ENCODE peak calls at places on chromosomes 2 and 18, in ten cellular contexts. One of them, this sample, is unnamed.

GRCh38 chr2:97911210-97911921 is 84.4 kb downstream of the TMEM131 start:
- DNase-seq in cardiac fibroblast: peak
- DNase-seq in body of pancreas: no peak
- DNase-seq in progenitor cell of endocrine pancreas: no peak
- DNase-seq in AG08395: no peak
- DNase-seq in ovary: no peak
- DNase-seq in GM13976: peak
- DNase-seq in iris pigment epithelial cell: peak
- DNase-seq in COR-L47: no peak
- DNase-seq in non-pigmented ciliary epithelial cell: peak
- DNase-seq in this sample: peak

GRCh38 chr2:98508690-98509054 is 64.0 kb downstream of the INPP4A start:
- DNase-seq in cardiac fibroblast: peak
- DNase-seq in body of pancreas: no peak
- DNase-seq in progenitor cell of endocrine pancreas: no peak
- DNase-seq in AG08395: no peak
- DNase-seq in ovary: no peak
- DNase-seq in GM13976: no peak
- DNase-seq in iris pigment epithelial cell: peak
- DNase-seq in COR-L47: no peak
- DNase-seq in non-pigmented ciliary epithelial cell: no peak
- DNase-seq in this sample: no peak

GRCh38 chr18:31954349-31954748 is 11.4 kb upstream of the TRAPPC8 start:
- DNase-seq in cardiac fibroblast: peak
- DNase-seq in body of pancreas: no peak
- DNase-seq in progenitor cell of endocrine pancreas: no peak
- DNase-seq in AG08395: no peak
- DNase-seq in ovary: no peak
- DNase-seq in GM13976: no peak
- DNase-seq in iris pigment epithelial cell: peak
- DNase-seq in COR-L47: peak
- DNase-seq in non-pigmented ciliary epithelial cell: no peak
- DNase-seq in this sample: no peak

GRCh38 chr2:27020337-27020948 is 12.3 kb upstream of the TMEM214 start:
- DNase-seq in cardiac fibroblast: peak
- DNase-seq in body of pancreas: no peak
- DNase-seq in progenitor cell of endocrine pancreas: no peak
- DNase-seq in AG08395: no peak
- DNase-seq in ovary: peak
- DNase-seq in GM13976: no peak
- DNase-seq in iris pigment epithelial cell: peak
- DNase-seq in COR-L47: no peak
- DNase-seq in non-pigmented ciliary epithelial cell: no peak
- DNase-seq in this sample: no peak

GRCh38 chr2:11254100-11254536 is 90.3 kb downstream of the ROCK2 start:
- DNase-seq in cardiac fibroblast: no peak
- DNase-seq in body of pancreas: no peak
- DNase-seq in progenitor cell of endocrine pancreas: no peak
- DNase-seq in AG08395: no peak
- DNase-seq in ovary: no peak
- DNase-seq in GM13976: no peak
- DNase-seq in iris pigment epithelial cell: peak
- DNase-seq in COR-L47: peak
- DNase-seq in non-pigmented ciliary epithelial cell: no peak
- DNase-seq in this sample: no peak

GRCh38 chr2:189013677-189014380 is 39.7 kb downstream of the COL3A1 start:
- DNase-seq in cardiac fibroblast: peak
- DNase-seq in body of pancreas: no peak
- DNase-seq in progenitor cell of endocrine pancreas: no peak
- DNase-seq in AG08395: no peak
- DNase-seq in ovary: no peak
- DNase-seq in GM13976: no peak
- DNase-seq in iris pigment epithelial cell: peak
- DNase-seq in COR-L47: no peak
- DNase-seq in non-pigmented ciliary epithelial cell: no peak
- DNase-seq in this sample: no peak

GRCh38 chr2:189341077-189341476 is 100.2 kb upstream of the WDR75 start:
- DNase-seq in cardiac fibroblast: no peak
- DNase-seq in body of pancreas: no peak
- DNase-seq in progenitor cell of endocrine pancreas: no peak
- DNase-seq in AG08395: no peak
- DNase-seq in ovary: no peak
- DNase-seq in GM13976: no peak
- DNase-seq in iris pigment epithelial cell: no peak
- DNase-seq in COR-L47: no peak
- DNase-seq in non-pigmented ciliary epithelial cell: no peak
- DNase-seq in this sample: no peak

GRCh38 chr2:224354631-224355211 is 47.2 kb downstream of the FAM124B start:
- DNase-seq in cardiac fibroblast: peak
- DNase-seq in body of pancreas: no peak
- DNase-seq in progenitor cell of endocrine pancreas: no peak
- DNase-seq in AG08395: no peak
- DNase-seq in ovary: no peak
- DNase-seq in GM13976: no peak
- DNase-seq in iris pigment epithelial cell: no peak
- DNase-seq in COR-L47: no peak
- DNase-seq in non-pigmented ciliary epithelial cell: no peak
- DNase-seq in this sample: no peak

GRCh38 chr2:237662671-237663093 is 35.3 kb downstream of the LRRFIP1 start:
- DNase-seq in cardiac fibroblast: peak
- DNase-seq in body of pancreas: peak
- DNase-seq in progenitor cell of endocrine pancreas: peak
- DNase-seq in AG08395: peak
- DNase-seq in ovary: peak
- DNase-seq in GM13976: no peak
- DNase-seq in iris pigment epithelial cell: peak
- DNase-seq in COR-L47: peak
- DNase-seq in non-pigmented ciliary epithelial cell: peak
- DNase-seq in this sample: peak

GRCh38 chr2:28633739-28634138 is 117.9 kb upstream of the PPP1CB start:
- DNase-seq in cardiac fibroblast: peak
- DNase-seq in body of pancreas: no peak
- DNase-seq in progenitor cell of endocrine pancreas: no peak
- DNase-seq in AG08395: peak
- DNase-seq in ovary: peak
- DNase-seq in GM13976: no peak
- DNase-seq in iris pigment epithelial cell: peak
- DNase-seq in COR-L47: no peak
- DNase-seq in non-pigmented ciliary epithelial cell: peak
- DNase-seq in this sample: peak

GRCh38 chr2:121519732-121520640 is 10.7 kb upstream of the RNU4ATAC start:
- DNase-seq in cardiac fibroblast: no peak
- DNase-seq in body of pancreas: no peak
- DNase-seq in progenitor cell of endocrine pancreas: no peak
- DNase-seq in AG08395: no peak
- DNase-seq in ovary: no peak
- DNase-seq in GM13976: no peak
- DNase-seq in iris pigment epithelial cell: no peak
- DNase-seq in COR-L47: no peak
- DNase-seq in non-pigmented ciliary epithelial cell: no peak
- DNase-seq in this sample: no peak

GRCh38 chr2:75959724-75960123 is 249.0 kb upstream of the GCFC2 start:
- DNase-seq in cardiac fibroblast: no peak
- DNase-seq in body of pancreas: no peak
- DNase-seq in progenitor cell of endocrine pancreas: no peak
- DNase-seq in AG08395: no peak
- DNase-seq in ovary: no peak
- DNase-seq in GM13976: no peak
- DNase-seq in iris pigment epithelial cell: no peak
- DNase-seq in COR-L47: no peak
- DNase-seq in non-pigmented ciliary epithelial cell: no peak
- DNase-seq in this sample: no peak

GRCh38 chr2:235264512-235264911 is 229.3 kb upstream of the AGAP1 start:
- DNase-seq in cardiac fibroblast: no peak
- DNase-seq in body of pancreas: no peak
- DNase-seq in progenitor cell of endocrine pancreas: no peak
- DNase-seq in AG08395: no peak
- DNase-seq in ovary: no peak
- DNase-seq in GM13976: no peak
- DNase-seq in iris pigment epithelial cell: no peak
- DNase-seq in COR-L47: no peak
- DNase-seq in non-pigmented ciliary epithelial cell: no peak
- DNase-seq in this sample: no peak

GRCh38 chr2:153360239-153360638 is 118.3 kb downstream of the RPRM start:
- DNase-seq in cardiac fibroblast: no peak
- DNase-seq in body of pancreas: no peak
- DNase-seq in progenitor cell of endocrine pancreas: no peak
- DNase-seq in AG08395: no peak
- DNase-seq in ovary: no peak
- DNase-seq in GM13976: no peak
- DNase-seq in iris pigment epithelial cell: no peak
- DNase-seq in COR-L47: no peak
- DNase-seq in non-pigmented ciliary epithelial cell: no peak
- DNase-seq in this sample: no peak

GRCh38 chr2:102141915-102142828 is at the start of gene IL1R1:
- DNase-seq in cardiac fibroblast: peak
- DNase-seq in body of pancreas: peak
- DNase-seq in progenitor cell of endocrine pancreas: peak
- DNase-seq in AG08395: peak
- DNase-seq in ovary: peak
- DNase-seq in GM13976: peak
- DNase-seq in iris pigment epithelial cell: peak
- DNase-seq in COR-L47: no peak
- DNase-seq in non-pigmented ciliary epithelial cell: no peak
- DNase-seq in this sample: peak

This sample was measured in GM03348.